ENCODE peak calls at places on chromosomes 2 and 18, in four cellular contexts. G is A549, A is H1, K is K562. T is an unnamed sample.

GRCh38 chr18:3771121-3771971 is 321.4 kb downstream of the TGIF1 start:
- DNase-seq in G (peak; percentile 91), A (peak; percentile 54), K (peak; percentile 93), T (peak; percentile 48)

GRCh38 chr18:78998350-78999055 is 18.9 kb downstream of the SALL3 start:
- DNase-seq in G (no peak), A (no peak), K (peak; percentile 23), T (no peak)

GRCh38 chr2:226839960-226840359 is 4.1 kb downstream of the RHBDD1 start:
- DNase-seq in G (no peak), A (no peak), K (no peak), T (no peak)

GRCh38 chr18:70397259-70397925 is 108.5 kb downstream of the SOCS6 start:
- DNase-seq in G (no peak), A (no peak), K (no peak), T (no peak)

GRCh38 chr2:237727363-237727762 is 71.2 kb upstream of the RBM44 start:
- DNase-seq in G (no peak), A (no peak), K (no peak), T (no peak)

GRCh38 chr2:36701391-36701795 is 4.9 kb downstream of the VIT start:
- DNase-seq in G (no peak), A (no peak), K (no peak), T (no peak)

GRCh38 chr2:83112863-83113262 is 1346.2 kb downstream of the SUCLG1 start:
- DNase-seq in G (no peak), A (no peak), K (no peak), T (no peak)

GRCh38 chr2:74502720-74503505 is 3.5 kb upstream of the LBX2 start:
- DNase-seq in G (peak; percentile 73), A (no peak), K (peak; percentile 91), T (peak; percentile 63)

GRCh38 chr2:216548901-216549321 is 50.3 kb downstream of the RPL37A start:
- DNase-seq in G (no peak), A (no peak), K (no peak), T (no peak)

GRCh38 chr2:189253841-189254240 is 74.3 kb upstream of the COL5A2 start:
- DNase-seq in G (no peak), A (no peak), K (no peak), T (no peak)

GRCh38 chr2:240524963-240525718 is 32.6 kb downstream of the ANKMY1 start:
- DNase-seq in G (no peak), A (no peak), K (no peak), T (no peak)

GRCh38 chr2:50529600-50530218 is 502.2 kb downstream of the NRXN1 start:
- DNase-seq in G (peak; percentile 41), A (no peak), K (peak; percentile 18), T (peak; percentile 48)

GRCh38 chr2:63514237-63514716 is 74.0 kb downstream of the WDPCP start:
- DNase-seq in G (no peak), A (no peak), K (no peak), T (no peak)

DNA sequence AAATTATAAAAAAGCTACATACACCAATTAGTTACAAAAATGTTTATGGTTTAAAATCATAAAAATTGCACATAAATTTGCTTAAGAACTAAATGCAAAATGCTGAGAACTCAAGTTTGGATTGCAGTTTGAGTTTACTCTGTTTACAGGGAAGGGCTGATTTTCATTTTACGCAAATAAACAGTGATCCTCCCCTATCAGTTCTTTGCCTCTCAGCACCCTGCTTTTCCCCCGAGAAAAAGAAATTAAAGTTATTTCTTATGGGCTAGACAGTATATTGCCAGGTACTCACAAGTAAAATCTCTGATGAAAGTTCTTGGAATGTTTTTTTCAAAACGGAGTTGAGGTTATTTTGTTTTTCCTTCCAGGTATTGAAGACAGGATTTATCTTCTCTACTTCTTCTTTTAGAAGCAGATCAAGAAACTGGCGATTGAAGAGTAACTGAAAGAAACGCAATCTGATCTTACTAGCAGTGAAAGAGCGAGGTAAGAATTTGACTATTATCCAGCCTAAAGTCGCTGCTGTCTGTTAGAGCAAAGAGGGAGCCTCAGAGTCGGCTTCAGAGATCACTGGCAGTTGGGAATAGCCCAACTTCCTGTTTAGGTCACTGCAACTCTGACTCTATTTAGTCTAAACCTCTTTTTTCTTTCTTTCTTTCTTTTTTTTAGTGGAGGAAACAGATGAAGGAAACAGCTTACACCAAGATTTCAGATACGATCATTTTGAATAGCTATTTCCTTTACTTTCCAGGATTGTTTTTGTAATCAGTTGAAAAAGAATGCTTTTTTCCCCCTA is at the start of gene TFPI:
- DNase-seq in G (peak; percentile 70), A (no peak), K (peak; percentile 74), T (peak; percentile 64)
- TF ChIP-seq RNF2 in G (no peak), A (no peak), K (peak; percentile 26), T (no peak)

GRCh38 chr2:132415256-132416079 is 1.1 kb upstream of the GPR39 start:
- DNase-seq in G (peak; percentile 18), A (no peak), K (no peak), T (no peak)

GRCh38 chr2:132417430-132418035 is 928 bp downstream of the GPR39 start:
- DNase-seq in G (no peak), A (no peak), K (no peak), T (no peak)

GRCh38 chr2:132412021-132412420 is 4.6 kb upstream of the GPR39 start:
- DNase-seq in G (no peak), A (no peak), K (no peak), T (no peak)

GRCh38 chr2:132416996-132417395 is 391 bp downstream of the GPR39 start:
- DNase-seq in G (peak; percentile 48), A (no peak), K (no peak), T (no peak)

GRCh38 chr2:132416080-132416911 is at the start of gene GPR39:
- DNase-seq in G (peak; percentile 97), A (peak; percentile 72), K (peak; percentile 17), T (peak; percentile 92)
- TF ChIP-seq RNF2 in G (no peak), A (no peak), K (no peak), T (no peak)

GRCh38 chr18:46570666-46571065 is 86.4 kb downstream of the LOXHD1 start:
- DNase-seq in G (no peak), A (no peak), K (no peak), T (no peak)
- TF ChIP-seq RNF2 in G (no peak), A (no peak), K (no peak), T (no peak)

GRCh38 chr18:62710417-62710816 is 4.9 kb upstream of the PHLPP1 start:
- DNase-seq in G (no peak), A (no peak), K (no peak), T (no peak)
- TF ChIP-seq RNF2 in G (no peak), A (no peak), K (no peak), T (no peak)

DNA sequence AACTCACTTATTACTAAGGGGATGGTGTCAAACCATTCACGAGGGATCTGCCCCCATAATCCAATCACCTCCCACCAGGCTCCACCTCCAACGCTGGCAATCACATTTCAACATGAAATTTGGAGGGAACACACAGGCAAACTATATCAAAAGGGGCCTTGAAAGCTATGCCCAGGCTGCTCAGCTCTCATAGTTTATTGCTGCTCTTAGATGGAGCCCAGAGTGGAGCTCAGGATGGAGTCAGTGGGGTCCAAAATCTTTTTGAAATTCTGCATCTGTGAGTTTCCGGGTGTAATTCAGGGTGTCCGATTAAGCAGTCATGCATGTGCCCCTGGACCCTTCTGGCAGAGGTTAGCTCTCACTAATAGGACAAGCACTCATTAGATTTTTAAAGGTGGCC is 24.3 kb downstream of the RHOB start:
- DNase-seq in G (no peak), A (no peak), K (no peak), T (no peak)
- TF ChIP-seq RNF2 in G (no peak), A (no peak), K (no peak), T (no peak)

GRCh38 chr2:235160281-235160805 is 208.5 kb downstream of the SH3BP4 start:
- DNase-seq in G (no peak), A (no peak), K (no peak), T (no peak)
- TF ChIP-seq RNF2 in G (no peak), A (no peak), K (no peak), T (no peak)

DNA sequence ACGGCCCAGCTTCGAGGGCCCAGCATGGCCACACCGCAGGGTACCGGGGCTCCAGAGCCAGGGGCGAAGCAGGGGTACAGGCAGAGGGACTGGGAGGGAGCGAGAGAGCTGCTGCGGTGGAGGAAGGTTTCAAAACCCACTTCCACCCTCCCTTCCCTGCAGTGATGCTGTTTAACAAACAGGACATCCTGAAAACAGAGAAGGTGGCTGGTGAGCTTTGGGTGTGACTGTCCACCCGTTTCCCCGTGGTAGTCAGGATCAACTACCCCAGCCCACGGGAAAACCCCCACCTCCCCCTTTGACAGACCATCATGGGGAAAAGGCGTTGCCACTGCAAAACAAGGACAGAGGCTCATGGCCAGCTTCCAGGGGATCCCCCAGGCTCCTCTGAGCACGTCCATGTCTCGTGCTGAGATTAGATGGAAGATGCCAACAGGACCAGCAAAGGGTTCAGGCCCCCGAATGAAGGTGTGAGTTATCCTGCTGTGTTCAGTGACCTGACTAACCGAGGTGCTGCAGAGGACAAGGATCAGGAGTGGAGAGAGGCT is 12.9 kb downstream of the TMEM185B start:
- DNase-seq in G (no peak), A (no peak), K (no peak), T (no peak)
- TF ChIP-seq RNF2 in G (no peak), A (no peak), K (no peak), T (no peak)

T was measured in HepG2.